ENCODE peak calls at places on chromosomes 7 and 10, in four cellular contexts. E is GM12878, N is H1, P is HepG2. D is an unnamed sample.

GRCh38 chr10:4067552-4068254 is 282.7 kb upstream of the KLF6 start:
- DNase-seq in P (no peak), E (no peak), N (no peak), D (no peak)

GRCh38 chr10:54203426-54203825 is 597.6 kb downstream of the PCDH15 start:
- DNase-seq in N (no peak), E (no peak), P (no peak), D (no peak)

GRCh38 chr7:12062062-12062461 is 149.0 kb upstream of the TMEM106B start:
- DNase-seq in E (no peak), P (no peak), N (no peak), D (no peak)

GRCh38 chr10:23373156-23373555 is 28.6 kb upstream of the C10orf67 start:
- DNase-seq in E (no peak), P (no peak), N (no peak), D (no peak)

GRCh38 chr10:29650552-29650944 is 15.8 kb upstream of the SVIL start:
- DNase-seq in P (no peak), N (no peak), E (no peak), D (no peak)

GRCh38 chr10:100998991-100999741 is 442 bp upstream of the LZTS2 start:
- DNase-seq in P (peak), E (no peak), N (peak), D (no peak)

GRCh38 chr10:33155720-33156638 is 178.5 kb downstream of the NRP1 start:
- DNase-seq in P (peak), E (no peak), N (no peak), D (peak)

GRCh38 chr7:51290702-51291290 is 25.8 kb downstream of the COBL start:
- DNase-seq in N (no peak), P (no peak), E (no peak), D (no peak)

GRCh38 chr10:19920075-19920726 is 104.0 kb downstream of the PLXDC2 start:
- DNase-seq in N (no peak), P (no peak), E (no peak), D (no peak)

GRCh38 chr7:36112969-36113368 is 40.1 kb upstream of the EEPD1 start:
- DNase-seq in N (no peak), E (no peak), P (no peak), D (no peak)

GRCh38 chr10:36089790-36090391 is 447.8 kb upstream of the FZD8 start:
- DNase-seq in P (no peak), N (no peak), E (no peak), D (no peak)

GRCh38 chr7:7178906-7179305 is 3.4 kb upstream of the C1GALT1 start:
- DNase-seq in P (no peak), N (no peak), E (no peak), D (no peak)

GRCh38 chr7:19133390-19133789 is 11.8 kb downstream of the FERD3L start:
- DNase-seq in E (no peak), N (no peak), P (no peak), D (no peak)

GRCh38 chr7:1708640-1709249 is 38.7 kb downstream of the ELFN1 start:
- DNase-seq in E (no peak), P (no peak), N (peak), D (no peak)

GRCh38 chr10:77226871-77227557 is 410.6 kb downstream of the KCNMA1 start:
- DNase-seq in P (no peak), N (no peak), E (no peak), D (no peak)

GRCh38 chr10:130559213-130559944 is 423.2 kb downstream of the GLRX3 start:
- DNase-seq in N (peak), E (no peak), P (no peak), D (no peak)

GRCh38 chr10:121078036-121078435 is 226.9 kb downstream of the WDR11 start:
- DNase-seq in N (no peak), P (no peak), E (no peak), D (no peak)

GRCh38 chr10:6050801-6051445 is 11.2 kb downstream of the IL2RA start:
- DNase-seq in P (peak), E (peak), N (no peak), D (no peak)

GRCh38 chr10:43221419-43222293 is 45.2 kb downstream of the RASGEF1A start:
- DNase-seq in N (peak), P (peak), E (no peak), D (peak)

GRCh38 chr10:78605800-78606350 is 462.9 kb upstream of the ZMIZ1 start:
- DNase-seq in P (peak), N (no peak), E (no peak), D (no peak)

GRCh38 chr7:102991540-102992214 is 78.9 kb downstream of the LRRC17 start:
- DNase-seq in P (peak), E (no peak), N (no peak), D (no peak)

GRCh38 chr10:16923726-16924125 is 106.5 kb upstream of the RSU1 start:
- DNase-seq in N (no peak), P (no peak), E (no peak), D (no peak)

GRCh38 chr10:6239213-6239991 is 36.7 kb downstream of the PFKFB3 start:
- DNase-seq in P (peak), N (no peak), E (peak), D (peak)

GRCh38 chr10:18252086-18252485 is 111.9 kb downstream of the CACNB2 start:
- DNase-seq in N (no peak), E (no peak), P (no peak), D (no peak)

GRCh38 chr10:4512557-4513286 is 313.3 kb upstream of the AKR1E2 start:
- DNase-seq in N (no peak), P (peak), E (no peak), D (peak)

GRCh38 chr7:143494622-143495021 is 16.9 kb downstream of the TAS2R41 start:
- DNase-seq in N (no peak), P (no peak), E (no peak), D (no peak)

GRCh38 chr10:121337356-121337936 is 260.8 kb downstream of the FGFR2 start:
- DNase-seq in N (no peak), E (no peak), P (no peak), D (no peak)

GRCh38 chr10:6465854-6466524 is 114.1 kb downstream of the PRKCQ start:
- DNase-seq in N (no peak), P (no peak), E (no peak), D (no peak)

GRCh38 chr7:79786187-79786586 is 332.7 kb upstream of the MAGI2 start:
- DNase-seq in N (no peak), P (no peak), E (no peak), D (no peak)

GRCh38 chr10:55183993-55184392 is 383.0 kb upstream of the PCDH15 start:
- DNase-seq in E (no peak), N (no peak), P (no peak), D (no peak)

DNA sequence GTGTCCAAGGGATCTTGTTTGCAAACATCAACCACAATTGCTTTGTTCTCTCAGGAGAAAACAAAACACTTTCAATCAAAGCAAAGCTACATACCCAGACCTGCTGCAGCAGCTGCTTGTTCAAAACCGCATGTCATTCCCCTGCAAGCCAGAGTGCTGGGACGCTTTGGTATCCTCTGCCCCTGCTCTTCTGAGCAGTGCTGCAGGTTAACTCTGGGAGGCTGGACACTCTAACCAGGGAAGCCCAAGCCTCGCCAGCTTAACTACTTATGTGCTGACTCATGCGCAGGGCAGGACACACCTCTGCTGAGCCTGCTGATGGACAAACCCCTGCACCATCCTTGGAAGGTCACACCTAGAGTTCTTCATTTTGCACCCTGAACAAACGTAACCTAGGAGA is 28.2 kb upstream of the ASAH2 start:
- DNase-seq in N (no peak), P (peak), E (no peak), D (no peak)
- TF ChIP-seq ZNF274 in N (no peak), P (no peak), E (no peak), D (no peak)

GRCh38 chr7:95490366-95490765 is 4.6 kb downstream of the ASB4 start:
- DNase-seq in N (no peak), P (peak), E (no peak), D (no peak)

GRCh38 chr7:95493844-95494243 is 8.1 kb downstream of the ASB4 start:
- DNase-seq in N (no peak), P (peak), E (no peak), D (no peak)

GRCh38 chr7:95491201-95491600 is 5.5 kb downstream of the ASB4 start:
- DNase-seq in N (no peak), E (no peak), P (no peak), D (no peak)

GRCh38 chr7:95491634-95492314 is 6.0 kb downstream of the ASB4 start:
- DNase-seq in E (no peak), P (peak), N (no peak), D (no peak)

GRCh38 chr7:95493247-95493646 is 7.5 kb downstream of the ASB4 start:
- DNase-seq in P (no peak), N (no peak), E (no peak), D (no peak)
- H3K4me3 ChIP-seq in P (no peak), N (no peak), E (no peak), D (no peak)

DNA sequence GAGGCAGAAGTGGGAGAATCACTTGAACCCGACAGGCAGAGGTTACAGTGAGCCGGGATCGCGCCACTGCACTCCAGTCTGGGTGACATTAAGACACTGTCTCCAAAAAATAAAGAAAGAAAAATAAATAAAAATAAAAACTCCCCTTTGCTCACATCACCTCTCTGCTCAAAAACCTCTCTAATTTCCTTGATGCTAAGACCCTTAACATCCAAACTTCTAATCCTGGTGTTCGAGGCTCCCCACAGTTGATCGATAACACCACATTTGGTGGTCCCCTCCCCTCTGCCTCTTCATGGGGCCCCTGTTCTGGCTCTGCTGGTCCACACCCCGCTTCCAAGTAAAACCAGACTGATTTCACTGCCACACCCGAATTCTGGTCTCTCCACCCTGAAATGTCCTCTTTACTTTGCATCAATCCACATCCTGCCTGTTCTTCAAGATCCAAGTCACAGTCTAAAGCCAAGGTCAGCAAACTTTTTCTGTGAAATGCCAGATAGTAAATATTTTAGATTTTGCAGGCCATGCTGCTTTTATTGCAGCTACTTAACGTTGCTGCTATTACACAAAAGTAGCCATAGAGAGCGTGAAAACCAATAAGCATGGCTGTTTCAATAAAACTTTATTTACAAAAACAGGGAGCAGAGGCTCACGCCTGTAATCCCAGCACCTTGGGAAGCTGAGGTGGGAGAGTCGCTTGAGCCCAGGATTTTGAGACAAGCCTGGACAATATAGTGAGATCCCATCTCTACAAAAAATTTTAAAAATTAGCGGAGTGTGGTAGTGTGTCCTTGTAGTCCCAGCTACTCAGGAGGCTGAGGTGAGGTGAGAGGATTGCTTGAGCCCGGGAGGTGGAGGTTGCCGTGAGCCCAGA is 11.8 kb downstream of the MOSPD3 start:
- DNase-seq in E (no peak), N (no peak), P (no peak), D (no peak)
- TF ChIP-seq SUZ12 in E (no peak), N (no peak), P (no peak), D (no peak)

GRCh38 chr10:114532226-114532625 is 125.8 kb downstream of the ABLIM1 start:
- DNase-seq in E (no peak), P (no peak), N (no peak), D (no peak)
- TF ChIP-seq ZNF274 in E (no peak), P (no peak), N (no peak), D (no peak)

GRCh38 chr7:128344431-128344774 is 695 bp upstream of the RBM28 start:
- DNase-seq in N (no peak), E (no peak), P (no peak), D (no peak)
- H3K4me3 ChIP-seq in N (no peak), E (no peak), P (no peak), D (no peak)

DNA sequence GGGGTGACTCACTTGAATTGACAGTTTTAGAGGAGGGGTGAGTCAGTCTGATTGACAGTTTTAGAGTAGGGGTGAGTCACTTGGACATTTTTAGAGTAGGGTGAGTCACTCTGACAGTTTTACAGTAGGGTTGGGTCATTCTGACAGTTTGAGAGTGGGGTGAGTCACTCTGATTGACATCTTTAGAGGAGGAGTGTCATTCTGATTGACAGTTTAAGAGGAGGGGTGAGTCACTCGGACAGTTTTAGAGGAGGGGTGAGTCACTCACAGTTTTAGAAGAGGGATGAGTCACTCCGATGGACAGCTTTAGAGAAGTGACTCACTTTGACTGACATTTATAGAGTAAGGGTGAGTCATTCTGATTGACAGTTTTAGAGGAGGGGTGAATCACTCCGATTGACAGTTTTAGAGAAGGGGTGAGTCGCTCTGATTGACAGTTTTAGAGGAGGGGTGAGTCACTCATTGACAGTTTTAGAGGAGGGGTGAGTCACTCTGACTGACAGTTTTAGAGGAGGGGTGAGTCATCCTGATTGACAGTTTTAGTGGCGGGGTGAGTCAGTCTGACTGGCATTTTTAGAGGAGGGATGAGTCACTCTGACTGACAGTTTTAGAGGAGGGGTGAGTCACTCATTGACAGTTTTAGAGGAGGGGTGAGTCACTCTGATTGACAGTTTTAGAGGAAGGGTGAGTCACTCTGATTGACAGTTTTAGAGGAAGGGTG is 595.9 kb downstream of the DNAJB6 start:
- DNase-seq in P (peak), N (no peak), E (no peak), D (no peak)
- TF ChIP-seq SUZ12 in P (no peak), N (no peak), E (no peak), D (no peak)

DNA sequence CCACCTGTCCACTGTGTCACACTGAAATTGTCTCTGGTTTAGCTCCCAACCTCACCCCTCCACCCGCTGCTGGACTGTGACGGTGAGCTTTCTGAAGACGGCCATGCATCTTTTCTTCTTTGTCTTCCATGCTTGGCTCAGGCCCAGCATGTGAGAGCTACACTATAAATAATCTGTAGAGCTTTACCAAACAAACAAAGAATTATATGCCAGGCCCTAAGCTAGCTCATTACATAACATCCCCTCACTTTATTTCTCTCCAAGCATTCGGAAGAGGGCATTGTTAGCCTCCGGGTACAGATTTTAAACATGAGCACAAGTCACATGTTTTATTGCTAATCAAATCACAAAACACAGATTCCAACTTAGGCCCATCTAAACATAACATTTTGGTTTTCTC is 633.1 kb downstream of the TNS3 start:
- DNase-seq in N (no peak), P (no peak), E (no peak), D (no peak)
- TF ChIP-seq ZNF274 in N (no peak), P (no peak), E (no peak), D (no peak)

DNA sequence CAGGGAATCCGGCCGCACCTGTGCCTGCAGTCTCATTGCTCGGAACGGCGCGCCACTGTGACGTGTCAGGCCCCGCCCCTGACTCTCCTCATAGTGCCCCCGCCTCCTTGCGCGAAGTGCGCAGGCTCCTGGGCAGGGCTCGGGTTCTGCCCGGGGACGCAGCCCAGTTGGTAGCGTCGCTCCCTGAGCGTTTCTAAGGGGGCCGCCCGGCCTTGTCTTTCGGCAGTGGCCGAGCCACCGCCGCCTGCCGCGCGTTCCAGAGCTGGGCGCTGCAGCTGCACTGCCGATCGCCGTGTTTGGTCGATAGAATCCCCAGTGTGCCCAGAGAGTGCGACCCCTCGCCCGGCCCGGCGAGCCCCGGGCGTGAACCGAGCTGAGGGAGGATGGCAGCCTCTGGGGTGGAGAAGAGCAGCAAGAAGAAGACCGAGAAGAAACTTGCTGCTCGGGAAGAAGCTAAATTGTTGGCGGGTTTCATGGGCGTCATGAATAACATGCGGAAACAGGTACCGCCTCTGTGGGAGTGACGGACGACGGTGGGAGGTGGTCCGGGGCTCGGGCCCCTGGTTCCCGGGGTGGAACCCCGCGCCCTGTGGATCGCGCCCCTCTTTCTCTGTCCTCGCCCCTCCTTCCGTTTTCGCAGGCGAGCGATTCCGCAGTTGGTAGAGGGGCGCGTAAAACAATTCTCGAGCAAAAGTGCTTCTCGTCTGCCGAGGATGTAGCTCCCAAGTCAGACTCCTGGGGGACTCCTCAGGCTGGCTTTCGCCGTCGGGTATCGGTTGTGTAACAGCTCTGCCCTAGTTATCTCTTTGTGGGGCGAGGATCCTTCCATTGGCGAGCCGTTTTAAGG is at the start of gene KLHL7:
- DNase-seq in E (peak), P (peak), N (peak), D (peak)
- H3K4me3 ChIP-seq in E (peak), P (peak), N (peak), D (peak)

D was measured in NT2/D1.